ENCODE peak calls at places on chromosomes 2 and 18, in six cellular contexts. Y is body of pancreas, G is left ventricle myocardium inferior, D is tibial artery, Z is heart right ventricle, X is H9. E is an unnamed sample.

GRCh38 chr18:74682998-74683311 is 85.3 kb downstream of the ZNF407 start:
- DNase-seq in Y (no peak), G (no peak), D (no peak), Z (no peak), X (no peak), E (no peak)

GRCh38 chr2:45962522-45962921 is 311.0 kb downstream of the PRKCE start:
- DNase-seq in Y (peak), G (peak), D (peak), Z (peak), X (no peak), E (no peak)

GRCh38 chr18:78979058-78979680 is 449 bp upstream of the SALL3 start:
- DNase-seq in Y (no peak), G (no peak), D (no peak), Z (no peak), X (peak), E (no peak)

GRCh38 chr2:217218269-217219140 is 358.6 kb upstream of the TNP1 start:
- DNase-seq in Y (no peak), G (no peak), D (no peak), Z (peak), X (no peak), E (no peak)

GRCh38 chr2:232454630-232455029 is 1.3 kb upstream of the ALPI start:
- DNase-seq in Y (no peak), G (no peak), D (peak), Z (no peak), X (no peak), E (no peak)

GRCh38 chr2:110674620-110675555 is 3.0 kb downstream of the BUB1 start:
- DNase-seq in Y (no peak), G (no peak), D (no peak), Z (no peak), X (no peak), E (peak)

GRCh38 chr2:232876071-232876977 is 6.3 kb downstream of the SNORC start:
- DNase-seq in Y (peak), G (no peak), D (peak), Z (no peak), X (no peak), E (peak)

GRCh38 chr18:34494359-34494696 is 215.8 kb upstream of the DTNA start:
- DNase-seq in Y (peak), G (peak), D (peak), Z (peak), X (peak), E (no peak)

GRCh38 chr18:32909798-32910561 is 137.2 kb upstream of the KLHL14 start:
- DNase-seq in Y (no peak), G (no peak), D (no peak), Z (no peak), X (no peak), E (no peak)

GRCh38 chr18:28267878-28268625 is 91.1 kb upstream of the CDH2 start:
- DNase-seq in Y (no peak), G (no peak), D (no peak), Z (no peak), X (no peak), E (no peak)

GRCh38 chr18:8705280-8705940 is at the start of gene MTCL1:
- DNase-seq in Y (peak), G (peak), D (peak), Z (no peak), X (peak), E (peak)

GRCh38 chr18:25284278-25284677 is 67.7 kb downstream of the ZNF521 start:
- DNase-seq in Y (no peak), G (no peak), D (no peak), Z (no peak), X (no peak), E (no peak)

GRCh38 chr2:216689397-216689796 is 6.0 kb downstream of the IGFBP5 start:
- DNase-seq in Y (no peak), G (no peak), D (peak), Z (no peak), X (no peak), E (no peak)

GRCh38 chr2:17962874-17963273 is 84.4 kb downstream of the KCNS3 start:
- DNase-seq in Y (no peak), G (no peak), D (no peak), Z (no peak), X (no peak), E (no peak)

GRCh38 chr18:49802623-49803022 is 10.7 kb downstream of the ACAA2 start:
- DNase-seq in Y (peak), G (no peak), D (no peak), Z (no peak), X (no peak), E (no peak)

GRCh38 chr2:133986076-133986837 is 267.6 kb upstream of the MGAT5 start:
- DNase-seq in Y (no peak), G (no peak), D (no peak), Z (no peak), X (no peak), E (no peak)

GRCh38 chr2:18092760-18093159 is 214.3 kb downstream of the KCNS3 start:
- DNase-seq in Y (no peak), G (no peak), D (no peak), Z (no peak), X (no peak), E (no peak)

GRCh38 chr2:23617167-23617787 is 232.3 kb downstream of the KLHL29 start:
- DNase-seq in Y (peak), G (peak), D (peak), Z (no peak), X (no peak), E (no peak)

GRCh38 chr2:68825891-68826290 is 45.3 kb downstream of the BMP10 start:
- DNase-seq in Y (no peak), G (no peak), D (no peak), Z (no peak), X (no peak), E (no peak)

GRCh38 chr2:28082131-28082530 is 191.6 kb downstream of the BABAM2 start:
- DNase-seq in Y (no peak), G (no peak), D (no peak), Z (no peak), X (no peak), E (no peak)

GRCh38 chr2:70678576-70679143 is 89.3 kb downstream of the ADD2 start:
- DNase-seq in Y (no peak), G (no peak), D (no peak), Z (no peak), X (peak), E (no peak)

GRCh38 chr2:203201426-203201825 is 37.4 kb upstream of the CYP20A1 start:
- DNase-seq in Y (no peak), G (no peak), D (no peak), Z (no peak), X (no peak), E (no peak)

GRCh38 chr2:241498115-241499070 is 10.0 kb downstream of the STK25 start:
- DNase-seq in Y (no peak), G (no peak), D (no peak), Z (no peak), X (no peak), E (no peak)

GRCh38 chr18:26301681-26302080 is 75.4 kb downstream of the TAF4B start:
- DNase-seq in Y (no peak), G (no peak), D (no peak), Z (no peak), X (no peak), E (no peak)

GRCh38 chr2:42141687-42142475 is 27.3 kb upstream of the EML4 start:
- DNase-seq in Y (peak), G (peak), D (peak), Z (peak), X (peak), E (no peak)

GRCh38 chr18:72502671-72503431 is 41.3 kb downstream of the CBLN2 start:
- DNase-seq in Y (no peak), G (no peak), D (no peak), Z (no peak), X (no peak), E (no peak)

GRCh38 chr2:65917990-65918389 is 485.6 kb upstream of the SPRED2 start:
- DNase-seq in Y (no peak), G (no peak), D (no peak), Z (no peak), X (no peak), E (no peak)

GRCh38 chr2:30147196-30147714 is 448 bp downstream of the YPEL5 start:
- DNase-seq in Y (no peak), G (peak), D (no peak), Z (no peak), X (no peak), E (no peak)

GRCh38 chr2:105330681-105331375 is 1.3 kb upstream of the TGFBRAP1 start:
- DNase-seq in Y (no peak), G (no peak), D (no peak), Z (no peak), X (no peak), E (no peak)

GRCh38 chr18:64365106-64365505 is 216.2 kb upstream of the LINC00305 start:
- DNase-seq in Y (no peak), G (no peak), D (no peak), Z (no peak), X (no peak), E (no peak)

GRCh38 chr2:176080540-176081355 is 3.0 kb downstream of the EVX2 start:
- DNase-seq in Y (no peak), G (no peak), D (peak), Z (no peak), X (peak), E (no peak)

GRCh38 chr2:158755738-158756137 is 39.4 kb upstream of the DAPL1 start:
- DNase-seq in Y (no peak), G (no peak), D (no peak), Z (no peak), X (peak), E (no peak)

GRCh38 chr2:43414033-43414432 is 181.8 kb downstream of the THADA start:
- DNase-seq in Y (no peak), G (no peak), D (no peak), Z (no peak), X (no peak), E (no peak)

GRCh38 chr2:43417296-43417695 is 178.5 kb downstream of the THADA start:
- DNase-seq in Y (no peak), G (no peak), D (no peak), Z (no peak), X (no peak), E (no peak)

GRCh38 chr2:43418673-43419072 is 177.2 kb downstream of the THADA start:
- DNase-seq in Y (no peak), G (no peak), D (no peak), Z (no peak), X (no peak), E (no peak)

GRCh38 chr2:43414586-43415125 is 181.2 kb downstream of the THADA start:
- DNase-seq in Y (no peak), G (no peak), D (no peak), Z (no peak), X (no peak), E (no peak)

GRCh38 chr2:43415582-43415981 is 180.3 kb downstream of the THADA start:
- DNase-seq in Y (no peak), G (no peak), D (no peak), Z (no peak), X (no peak), E (no peak)
- H3K27ac ChIP-seq in Y (no peak), G (peak), D (peak), Z (no peak), X (no peak), E (no peak)

GRCh38 chr18:23210526-23210925 is 75.2 kb downstream of the CABLES1 start:
- DNase-seq in Y (no peak), G (no peak), D (no peak), Z (no peak), X (no peak), E (no peak)
- H3K27ac ChIP-seq in Y (no peak), G (no peak), D (no peak), Z (no peak), X (no peak), E (no peak)

DNA sequence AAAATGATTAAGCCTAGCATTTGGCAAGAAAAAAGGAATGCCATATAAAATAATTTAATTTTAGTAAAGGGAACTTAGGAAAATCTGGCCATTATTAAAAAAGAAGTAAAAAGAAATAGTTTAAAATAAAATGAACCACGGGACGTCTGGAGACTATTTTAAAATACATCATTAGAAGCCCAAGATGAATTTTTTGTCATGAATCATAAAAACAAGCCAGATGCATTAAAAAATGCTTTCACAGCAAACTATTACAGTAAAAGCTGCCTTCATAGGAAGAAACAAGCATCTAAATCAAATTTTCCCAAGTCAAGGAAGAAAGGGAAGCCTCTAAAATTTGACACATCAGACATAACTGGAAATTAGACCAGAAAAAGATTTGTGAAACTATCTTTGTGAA is 33.0 kb downstream of the COL5A2 start:
- DNase-seq in Y (no peak), G (no peak), D (no peak), Z (no peak), X (no peak), E (no peak)
- H3K27ac ChIP-seq in Y (no peak), G (no peak), D (no peak), Z (no peak), X (no peak), E (no peak)

GRCh38 chr18:3179430-3180089 is 40.2 kb downstream of the MYOM1 start:
- DNase-seq in Y (no peak), G (no peak), D (no peak), Z (no peak), X (no peak), E (no peak)
- H3K27ac ChIP-seq in Y (no peak), G (peak), D (peak), Z (peak), X (no peak), E (no peak)

DNA sequence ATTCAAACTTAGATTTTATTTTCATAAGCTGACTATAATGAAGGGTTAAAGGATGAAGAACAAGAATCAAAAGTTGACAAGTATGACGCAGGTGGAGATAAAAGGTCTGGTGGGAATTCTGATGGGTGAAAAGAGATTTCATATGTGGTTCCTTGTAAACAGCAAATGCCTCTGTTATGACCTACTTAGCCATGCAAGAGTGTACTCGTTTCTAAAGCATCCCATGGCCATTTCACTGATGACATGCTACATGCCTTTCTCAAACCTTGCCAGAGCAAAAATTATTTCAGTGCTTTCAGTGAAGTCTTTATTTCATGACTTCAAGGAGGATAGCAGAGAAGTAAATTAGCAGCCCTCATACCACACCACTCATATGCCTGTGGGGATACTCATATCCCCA is 71.8 kb downstream of the FEZ2 start:
- DNase-seq in Y (no peak), G (no peak), D (no peak), Z (no peak), X (no peak), E (no peak)
- H3K27ac ChIP-seq in Y (no peak), G (no peak), D (peak), Z (no peak), X (no peak), E (no peak)

GRCh38 chr2:113175736-113176695 is 2.2 kb downstream of the PSD4 start:
- DNase-seq in Y (no peak), G (no peak), D (peak), Z (no peak), X (no peak), E (no peak)
- H3K27ac ChIP-seq in Y (no peak), G (no peak), D (no peak), Z (peak), X (no peak), E (peak)

GRCh38 chr2:190844700-190845410 is 35.8 kb upstream of the GLS start:
- DNase-seq in Y (no peak), G (no peak), D (no peak), Z (no peak), X (no peak), E (no peak)
- H3K27ac ChIP-seq in Y (no peak), G (no peak), D (no peak), Z (no peak), X (no peak), E (no peak)